ENCODE peak calls at places on chromosomes 1 and 21, in six cellular contexts. O is neuronal stem cell, U is DND-41, R is mesenchymal stem cell, M is Panc1, J is iPS DF 6.9. L is an unnamed sample. For H3K4me1, the result is how much of the 10 kb centered on the place peaks cover.

GRCh38 chr1:31773861-31774260 is 9.7 kb upstream of the ADGRB2 start:
- DNase-seq in O (no peak), U (no peak), R (no peak), M (no peak), J (no peak), L (no peak)

GRCh38 chr1:238409947-238410346 is 519.2 kb upstream of the ZP4 start:
- DNase-seq in O (no peak), U (no peak), R (peak), M (no peak), J (no peak), L (no peak)

GRCh38 chr1:83734411-83734810 is 264.5 kb downstream of the TTLL7 start:
- DNase-seq in O (no peak), U (no peak), R (no peak), M (no peak), J (no peak), L (no peak)

GRCh38 chr1:88104234-88104633 is 579.8 kb upstream of the PKN2 start:
- DNase-seq in O (no peak), U (no peak), R (no peak), M (no peak), J (no peak), L (no peak)

GRCh38 chr1:31782066-31782762 is 18.1 kb upstream of the ADGRB2 start:
- DNase-seq in O (no peak), U (no peak), R (no peak), M (no peak), J (no peak), L (no peak)

GRCh38 chr1:45044916-45045315 is 32.9 kb downstream of the UROD start:
- DNase-seq in O (no peak), U (no peak), R (no peak), M (no peak), J (no peak), L (no peak)

GRCh38 chr1:212655668-212656440 is 43.8 kb downstream of the BATF3 start:
- DNase-seq in O (no peak), U (no peak), R (peak), M (no peak), J (no peak), L (no peak)

GRCh38 chr1:53260631-53261247 is 22.4 kb upstream of the MAGOH start:
- DNase-seq in O (no peak), U (no peak), R (no peak), M (no peak), J (no peak), L (no peak)

GRCh38 chr1:235918481-235918880 is 51.8 kb upstream of the LYST start:
- DNase-seq in O (no peak), U (no peak), R (no peak), M (no peak), J (no peak), L (no peak)

GRCh38 chr1:25711555-25712298 is 88.3 kb upstream of the SELENON start:
- DNase-seq in O (no peak), U (peak), R (peak), M (no peak), J (no peak), L (peak)

GRCh38 chr1:247274857-247275256 is 19.0 kb downstream of the VN1R5 start:
- DNase-seq in O (no peak), U (no peak), R (no peak), M (no peak), J (no peak), L (no peak)

GRCh38 chr1:96557336-96557735 is 164.2 kb upstream of the PTBP2 start:
- DNase-seq in O (no peak), U (no peak), R (no peak), M (no peak), J (no peak), L (no peak)

GRCh38 chr21:41602511-41602910 is 94.6 kb upstream of the TMPRSS2 start:
- DNase-seq in O (no peak), U (no peak), R (no peak), M (no peak), J (no peak), L (no peak)

GRCh38 chr1:41880261-41880660 is 38.5 kb downstream of the HIVEP3 start:
- DNase-seq in O (no peak), U (no peak), R (no peak), M (no peak), J (no peak), L (no peak)

GRCh38 chr1:173914366-173914871 is 2.7 kb downstream of the SERPINC1 start:
- DNase-seq in O (no peak), U (peak), R (peak), M (peak), J (peak), L (no peak)

GRCh38 chr21:29753216-29753615 is 186.6 kb downstream of the GRIK1 start:
- DNase-seq in O (no peak), U (no peak), R (no peak), M (no peak), J (no peak), L (no peak)

GRCh38 chr1:153353226-153353947 is 4.3 kb upstream of the S100A9 start:
- DNase-seq in O (no peak), U (no peak), R (peak), M (no peak), J (peak), L (no peak)

GRCh38 chr21:45455321-45456013 is 50.5 kb downstream of the COL18A1 start:
- DNase-seq in O (no peak), U (no peak), R (no peak), M (no peak), J (no peak), L (peak)

GRCh38 chr1:162389021-162389818 is 7.7 kb downstream of the C1orf226 start:
- DNase-seq in O (no peak), U (no peak), R (peak), M (no peak), J (no peak), L (no peak)

GRCh38 chr21:46317710-46318463 is 5.8 kb downstream of the C21orf58 start:
- DNase-seq in O (no peak), U (no peak), R (no peak), M (no peak), J (no peak), L (no peak)

GRCh38 chr1:180964056-180964455 is 51.4 kb downstream of the KIAA1614 start:
- DNase-seq in O (no peak), U (no peak), R (no peak), M (no peak), J (no peak), L (no peak)

GRCh38 chr1:218692808-218693207 is 347.7 kb downstream of the TGFB2 start:
- DNase-seq in O (no peak), U (no peak), R (no peak), M (no peak), J (no peak), L (no peak)

GRCh38 chr1:117001254-117001927 is at the start of gene CD101:
- DNase-seq in O (no peak), U (no peak), R (no peak), M (no peak), J (no peak), L (peak)

GRCh38 chr21:45554477-45555175 is 12.4 kb upstream of the SLC19A1 start:
- DNase-seq in O (peak), U (peak), R (peak), M (peak), J (no peak), L (peak)

GRCh38 chr1:159055181-159055621 is 21.4 kb downstream of the AIM2 start:
- DNase-seq in O (no peak), U (no peak), R (no peak), M (no peak), J (no peak), L (no peak)

GRCh38 chr1:167669209-167670139 is 39.4 kb downstream of the RCSD1 start:
- DNase-seq in O (no peak), U (no peak), R (no peak), M (no peak), J (no peak), L (no peak)

GRCh38 chr1:149846600-149847466 is 52.5 kb upstream of the BOLA1 start:
- DNase-seq in O (no peak), U (no peak), R (no peak), M (no peak), J (no peak), L (no peak)

GRCh38 chr1:118247593-118247992 is 62.6 kb upstream of the SPAG17 start:
- DNase-seq in O (no peak), U (no peak), R (peak), M (no peak), J (no peak), L (no peak)

GRCh38 chr1:69513621-69514020 is 54.1 kb upstream of the LRRC7 start:
- DNase-seq in O (no peak), U (no peak), R (peak), M (no peak), J (no peak), L (no peak)

GRCh38 chr1:29281531-29281930 is 45.2 kb downstream of the PTPRU start:
- DNase-seq in O (no peak), U (no peak), R (no peak), M (no peak), J (no peak), L (no peak)

GRCh38 chr1:214050513-214051401 is 63.0 kb downstream of the PROX1 start:
- DNase-seq in O (no peak), U (no peak), R (no peak), M (no peak), J (no peak), L (no peak)

GRCh38 chr1:55848906-55849305 is 633.7 kb upstream of the USP24 start:
- DNase-seq in O (no peak), U (no peak), R (no peak), M (no peak), J (no peak), L (no peak)

GRCh38 chr1:55213885-55214213 is 1.3 kb downstream of the USP24 start:
- DNase-seq in O (no peak), U (peak), R (no peak), M (no peak), J (no peak), L (peak)

GRCh38 chr1:150066328-150066727 is 1.2 kb upstream of the VPS45 start:
- DNase-seq in O (no peak), U (no peak), R (no peak), M (no peak), J (no peak), L (no peak)

GRCh38 chr1:37047487-37047886 is 13.2 kb upstream of the GRIK3 start:
- DNase-seq in O (no peak), U (no peak), R (no peak), M (no peak), J (no peak), L (no peak)

GRCh38 chr1:200922406-200922805 is 27.7 kb downstream of the INAVA start:
- DNase-seq in O (no peak), U (no peak), R (no peak), M (no peak), J (no peak), L (no peak)

GRCh38 chr1:160365325-160365724 is 1.5 kb upstream of the NHLH1 start:
- DNase-seq in O (no peak), U (no peak), R (no peak), M (no peak), J (no peak), L (no peak)

GRCh38 chr1:53325326-53326087 is 2.4 kb downstream of the LRP8 start:
- DNase-seq in O (no peak), U (no peak), R (no peak), M (no peak), J (no peak), L (no peak)

GRCh38 chr1:29148656-29149491 is 25.2 kb upstream of the TMEM200B start:
- DNase-seq in O (no peak), U (no peak), R (no peak), M (no peak), J (no peak), L (no peak)

GRCh38 chr1:156859523-156860112 is 701 bp upstream of the INSRR start:
- DNase-seq in O (no peak), U (no peak), R (peak), M (no peak), J (no peak), L (no peak)

GRCh38 chr1:156858959-156859522 is at the start of gene INSRR:
- DNase-seq in O (no peak), U (no peak), R (no peak), M (no peak), J (no peak), L (no peak)

GRCh38 chr1:156858555-156858956 is 361 bp downstream of the INSRR start:
- DNase-seq in O (no peak), U (no peak), R (no peak), M (no peak), J (no peak), L (no peak)

GRCh38 chr1:156860639-156861423 is at the start of gene NTRK1:
- DNase-seq in O (no peak), U (peak), R (peak), M (no peak), J (no peak), L (peak)

DNA sequence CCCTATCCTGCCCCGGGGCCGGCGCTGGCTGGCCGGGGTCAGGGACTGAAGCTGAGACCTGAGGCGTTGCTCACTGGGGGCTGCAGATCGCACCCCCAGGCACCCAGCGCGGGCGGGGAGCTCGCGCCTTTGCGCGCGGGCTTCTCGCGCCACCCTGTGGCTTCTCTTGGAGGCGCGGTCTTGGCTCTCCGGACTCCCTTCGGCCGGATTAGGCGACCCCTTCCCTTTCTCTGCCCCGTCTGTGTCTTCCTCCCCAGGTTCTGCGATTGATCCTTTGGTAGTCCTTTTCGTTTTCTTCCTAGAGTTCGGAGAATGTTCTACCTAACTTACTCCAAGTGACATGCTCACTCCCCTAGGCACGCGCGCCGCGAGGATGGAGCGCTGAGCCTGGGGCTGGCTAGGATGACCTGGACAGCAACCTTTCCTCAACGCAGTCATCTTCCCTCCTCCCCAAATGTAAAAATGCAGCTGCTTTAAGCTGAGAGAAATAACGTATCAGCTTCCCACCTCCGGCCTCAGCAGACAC is 489 bp upstream of the NTRK1 start:
- DNase-seq in O (no peak), U (peak), R (peak), M (no peak), J (no peak), L (peak)
- H3K4me3 ChIP-seq in O (peak), U (no peak), R (no peak), M (peak), J (peak), L (peak)

GRCh38 chr21:35027558-35028450 is 21.3 kb downstream of the RUNX1 start:
- DNase-seq in O (no peak), U (peak), R (no peak), M (no peak), J (no peak), L (no peak)
- H3K27ac ChIP-seq in O (no peak), U (peak), R (no peak), M (no peak), J (no peak), L (peak)

DNA sequence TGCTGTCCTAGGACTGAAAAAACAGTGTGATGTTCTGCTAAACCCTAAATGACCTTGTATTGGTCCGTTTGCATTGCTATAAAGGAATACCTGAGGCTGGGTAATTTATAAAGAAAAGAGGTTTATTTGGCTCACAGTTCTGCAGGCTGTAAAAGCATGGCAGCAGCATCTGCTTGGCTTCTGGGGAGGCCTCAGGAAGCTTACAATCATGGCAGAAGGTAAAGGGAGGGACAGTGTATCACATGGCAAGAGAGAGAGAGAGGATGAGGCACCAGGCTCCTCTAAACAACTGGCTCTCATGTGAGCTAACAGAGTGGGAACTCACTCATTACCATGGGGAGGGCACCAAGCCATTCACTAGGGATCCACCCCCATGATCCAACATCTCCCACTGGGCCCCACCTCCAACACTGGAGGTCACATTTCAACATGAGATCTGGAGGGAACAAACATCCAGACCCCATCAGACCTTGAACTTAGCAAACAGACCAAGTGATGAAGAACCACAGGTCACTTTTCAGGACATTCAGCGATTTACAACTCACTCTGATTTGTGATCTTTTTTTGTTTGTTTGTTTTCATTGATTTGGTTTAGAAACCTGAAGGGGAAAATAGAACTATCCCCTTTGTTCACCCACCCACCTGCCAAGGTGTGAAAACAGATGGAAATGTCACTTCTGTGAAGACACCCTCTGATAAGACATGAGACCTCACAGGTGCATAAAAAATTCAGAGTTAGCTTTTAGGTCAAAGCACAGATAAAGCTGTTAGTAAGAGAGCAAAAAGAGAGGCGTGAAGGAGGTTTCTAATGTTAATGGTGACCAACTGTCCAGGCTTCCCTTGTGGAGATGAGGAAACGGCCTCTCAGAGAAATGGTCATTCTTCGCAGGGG is 104.2 kb upstream of the RALGPS2 start:
- DNase-seq in O (no peak), U (no peak), R (no peak), M (no peak), J (no peak), L (no peak)
- H3K4me1 ChIP-seq in O (under half), U (under half), R (under half), M (under half), J (under half), L (under half)

DNA sequence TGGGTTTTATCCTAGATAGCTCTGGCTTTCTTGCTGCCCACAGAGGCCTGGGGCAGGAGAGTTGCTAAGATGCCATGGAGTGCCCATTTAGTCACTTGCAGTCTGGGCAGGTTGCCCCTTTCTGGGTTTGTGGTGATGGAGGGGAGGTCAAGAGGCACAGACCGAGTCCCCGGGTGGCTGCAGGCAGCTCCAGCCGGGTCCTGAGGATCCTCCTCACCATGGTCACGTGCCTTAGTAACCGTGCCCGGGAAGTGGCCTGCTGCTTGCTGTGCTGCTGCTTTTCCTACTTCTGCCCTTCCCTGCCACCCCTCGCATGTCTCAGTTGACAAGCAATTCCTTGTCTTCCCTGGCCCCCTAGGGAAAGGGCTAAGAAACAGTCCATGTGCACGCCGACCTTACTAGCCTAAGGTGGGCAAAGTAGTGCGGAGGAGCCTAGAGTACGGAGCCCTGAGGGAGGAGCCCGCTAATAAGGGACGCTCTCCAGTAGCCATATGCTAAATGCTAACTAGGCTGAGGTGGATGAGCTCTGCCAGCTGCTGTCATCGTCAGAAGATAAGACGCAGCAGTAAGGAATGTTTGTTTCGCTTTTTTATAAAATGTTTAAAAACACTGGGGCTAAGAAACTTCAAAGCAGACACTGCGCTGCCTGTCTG is 34.9 kb downstream of the CLCA1 start:
- DNase-seq in O (no peak), U (no peak), R (no peak), M (no peak), J (no peak), L (no peak)
- H3K4me3 ChIP-seq in O (no peak), U (no peak), R (no peak), M (no peak), J (no peak), L (no peak)

DNA sequence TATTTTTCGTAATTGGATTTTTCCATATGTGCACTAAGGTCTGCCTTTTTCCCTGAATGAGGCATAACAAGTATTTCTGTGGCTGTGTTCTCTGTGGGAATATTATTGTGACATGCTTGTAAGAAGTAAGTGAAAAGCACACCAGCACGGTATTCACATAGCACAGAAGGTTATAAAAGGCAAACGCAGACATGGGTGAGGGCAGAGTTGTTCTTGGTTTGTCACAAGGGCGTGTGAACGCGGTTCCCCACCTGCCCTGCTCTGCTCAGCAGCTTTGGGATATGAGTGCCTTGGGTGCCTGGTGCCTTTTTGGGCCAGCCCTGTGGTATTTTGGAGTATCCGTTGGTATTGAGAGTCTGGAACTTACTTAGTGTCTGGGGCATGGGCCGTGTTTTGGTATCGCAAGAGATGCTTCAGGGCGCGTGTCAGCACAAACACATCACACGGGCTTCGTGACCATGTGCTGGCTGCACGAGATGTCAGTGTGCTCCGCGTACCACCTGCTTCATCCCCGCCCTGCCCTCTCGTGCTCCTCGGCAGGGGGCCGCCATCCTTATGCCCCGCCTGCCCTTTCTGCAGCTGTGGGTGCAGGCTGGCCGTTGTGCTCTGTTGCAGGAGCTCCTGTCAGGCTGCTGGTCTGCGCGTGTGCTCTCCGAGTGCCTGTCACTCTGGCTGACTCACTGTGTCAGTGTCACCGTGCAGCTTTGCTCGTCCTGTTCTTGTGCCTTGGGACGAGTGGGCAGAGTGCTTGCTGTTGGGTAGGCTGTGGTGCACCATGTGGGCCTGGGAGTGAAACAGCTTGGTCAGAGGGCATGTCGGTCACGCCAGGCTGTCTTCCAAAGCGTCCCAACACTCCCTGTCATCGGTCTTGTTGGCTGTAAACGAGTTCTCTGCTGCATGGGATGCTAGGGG is 15.0 kb downstream of the SKI start:
- DNase-seq in O (no peak), U (no peak), R (no peak), M (no peak), J (no peak), L (no peak)
- H3K27ac ChIP-seq in O (no peak), U (no peak), R (no peak), M (no peak), J (no peak), L (no peak)

L was measured in CD4-positive, CD25-positive, alpha-beta regulatory T cell.